ENCODE peak calls at places on chromosomes 11 and 22, in four cellular contexts. X is IMR-90, I is thyroid gland, V is suprapubic skin. K is an unnamed sample. For H3K9me3, the result is how much of the 10 kb centered on the place peaks cover.

GRCh38 chr11:122601131-122602125 is 54.1 kb upstream of the UBASH3B start:
- DNase-seq in X (peak), I (no peak), V (no peak), K (no peak)

GRCh38 chr11:63761870-63762661 is 6.5 kb downstream of the ZFTA start:
- DNase-seq in X (no peak), I (no peak), V (no peak), K (no peak)

GRCh38 chr11:75654314-75654713 is 14.5 kb downstream of the MAP6 start:
- DNase-seq in X (peak), I (no peak), V (no peak), K (no peak)

GRCh38 chr11:17599460-17599925 is 52.4 kb downstream of the OTOG start:
- DNase-seq in X (no peak), I (no peak), V (no peak), K (no peak)

GRCh38 chr11:127640822-127641485 is 640.4 kb upstream of the KIRREL3 start:
- DNase-seq in X (peak), I (no peak), V (no peak), K (no peak)

GRCh38 chr11:134047586-134047999 is 21.3 kb upstream of the JAM3 start:
- DNase-seq in X (peak), I (no peak), V (peak), K (peak)

GRCh38 chr11:612201-612960 is 3.4 kb downstream of the IRF7 start:
- DNase-seq in X (peak), I (no peak), V (no peak), K (no peak)

GRCh38 chr11:46979358-46979757 is 42.8 kb downstream of the CSTPP1 start:
- DNase-seq in X (no peak), I (no peak), V (no peak), K (no peak)

GRCh38 chr11:74639533-74639932 is 47.2 kb downstream of the POLD3 start:
- DNase-seq in X (no peak), I (no peak), V (no peak), K (peak)

GRCh38 chr11:115720537-115721308 is 216.5 kb upstream of the CADM1 start:
- DNase-seq in X (no peak), I (no peak), V (no peak), K (peak)

GRCh38 chr11:118156531-118157185 is 4.0 kb upstream of the SCN4B start:
- DNase-seq in X (no peak), I (no peak), V (no peak), K (peak)

GRCh38 chr11:86800076-86800955 is at the start of gene PRSS23:
- DNase-seq in X (peak), I (peak), V (no peak), K (peak)

GRCh38 chr11:10920205-10920604 is 62.4 kb upstream of the ZBED5 start:
- DNase-seq in X (peak), I (no peak), V (no peak), K (no peak)

GRCh38 chr22:38612217-38613006 is 42.4 kb upstream of the DMC1 start:
- DNase-seq in X (no peak), I (peak), V (no peak), K (no peak)

GRCh38 chr11:44305643-44306468 is 4.1 kb downstream of the ALX4 start:
- DNase-seq in X (no peak), I (peak), V (no peak), K (peak)

GRCh38 chr11:16883179-16883578 is 131.0 kb downstream of the PLEKHA7 start:
- DNase-seq in X (no peak), I (peak), V (no peak), K (peak)

GRCh38 chr22:47695176-47695575 is 932.7 kb downstream of the TBC1D22A start:
- DNase-seq in X (no peak), I (no peak), V (peak), K (no peak)

GRCh38 chr11:121723261-121723741 is 270.5 kb upstream of the SORL1-AS1 start:
- DNase-seq in X (no peak), I (no peak), V (no peak), K (peak)

GRCh38 chr11:112320668-112321067 is 60.0 kb upstream of the PLET1 start:
- DNase-seq in X (peak), I (peak), V (no peak), K (peak)

GRCh38 chr11:63622318-63622717 is 8.1 kb upstream of the PLAAT3 start:
- DNase-seq in X (no peak), I (peak), V (no peak), K (peak)

GRCh38 chr11:29208117-29208516 is 808.7 kb downstream of the KCNA4 start:
- DNase-seq in X (peak), I (no peak), V (no peak), K (no peak)

GRCh38 chr11:133738624-133739023 is 106.7 kb downstream of the SPATA19 start:
- DNase-seq in X (no peak), I (no peak), V (no peak), K (no peak)

GRCh38 chr11:129767827-129768226 is 47.8 kb upstream of the TMEM45B start:
- DNase-seq in X (no peak), I (no peak), V (no peak), K (no peak)

GRCh38 chr11:3972431-3972830 is 117.0 kb downstream of the STIM1 start:
- DNase-seq in X (no peak), I (no peak), V (no peak), K (no peak)

GRCh38 chr22:45469573-45470383 is 32.9 kb upstream of the FBLN1 start:
- DNase-seq in X (no peak), I (peak), V (no peak), K (no peak)

GRCh38 chr11:99383628-99384300 is 363.0 kb downstream of the CNTN5 start:
- DNase-seq in X (no peak), I (no peak), V (no peak), K (no peak)

GRCh38 chr11:82191690-82192089 is 542.0 kb downstream of the FAM181B start:
- DNase-seq in X (no peak), I (no peak), V (no peak), K (no peak)

GRCh38 chr11:73439002-73439843 is 63.0 kb downstream of the RELT start:
- DNase-seq in X (peak), I (no peak), V (no peak), K (no peak)

DNA sequence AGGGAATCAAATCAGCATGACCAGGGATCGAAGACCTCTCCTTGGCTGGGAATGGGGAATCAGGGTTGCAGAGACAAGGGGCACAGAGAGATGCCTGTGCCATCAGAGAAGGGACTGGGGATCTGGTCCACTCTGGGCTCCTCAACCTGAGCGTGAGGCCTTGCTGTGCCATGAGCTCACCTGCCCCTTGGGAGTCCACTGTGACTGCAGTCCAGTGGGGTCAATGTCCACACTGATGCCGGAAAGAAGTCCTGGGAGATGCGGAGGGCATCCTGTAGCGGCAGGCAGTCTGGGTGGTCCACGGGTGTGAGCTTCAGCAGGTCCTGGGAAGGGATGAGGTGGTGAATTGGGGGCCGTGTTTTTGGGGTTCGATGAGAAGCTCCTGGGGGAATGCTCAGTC is 7.3 kb upstream of the RGL4 start:
- DNase-seq in X (no peak), I (no peak), V (no peak), K (no peak)
- H3K9me3 ChIP-seq in X (under half), I (under half), V (under half), K (under half)

DNA sequence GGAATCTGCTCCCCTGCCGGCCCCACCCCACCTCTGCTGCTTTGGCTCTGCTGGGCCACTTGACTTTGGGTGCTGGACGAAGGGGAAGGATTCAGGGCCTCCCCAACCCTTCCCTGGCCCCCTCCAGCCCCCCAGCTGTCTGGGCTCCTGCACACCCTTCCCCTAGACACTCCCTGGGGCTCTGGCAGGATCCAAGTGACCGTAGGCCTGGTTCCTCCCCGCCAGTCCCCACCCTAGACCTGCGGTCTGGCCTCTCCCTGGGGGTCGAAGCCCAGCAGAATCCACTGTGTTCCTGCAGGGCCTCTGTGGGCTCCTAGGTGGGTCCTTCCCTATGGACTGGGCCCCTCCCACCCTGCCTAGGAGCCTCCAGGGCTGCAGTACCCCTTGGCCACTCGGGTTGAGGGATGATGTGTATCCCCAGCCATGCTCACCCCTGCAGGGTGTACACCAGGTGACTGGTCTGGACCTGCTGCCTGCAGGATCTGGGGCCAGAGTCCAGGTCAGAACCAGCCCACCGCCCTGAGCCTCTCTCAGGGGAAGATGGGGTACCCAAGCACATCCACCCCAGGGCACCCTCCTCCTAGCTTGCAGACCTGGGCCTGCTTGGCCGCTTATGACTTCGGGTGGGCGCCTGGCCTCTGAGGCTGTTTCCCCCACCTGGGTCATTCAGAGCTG is 5.6 kb downstream of the PIM3 start:
- DNase-seq in X (no peak), I (no peak), V (peak), K (peak)
- TF ChIP-seq POLR2A in X (peak), I (no peak), V (no peak), K (no peak)

GRCh38 chr11:61749607-61750217 is 2.7 kb upstream of the MYRF start:
- DNase-seq in X (no peak), I (no peak), V (no peak), K (no peak)
- H3K9me3 ChIP-seq in X (under half), I (under half), V (under half), K (under half)

GRCh38 chr11:9264381-9265210 is 554 bp downstream of the DENND5A start:
- DNase-seq in X (peak), I (peak), V (peak), K (peak)

GRCh38 chr11:9266926-9267325 is 1.8 kb upstream of the DENND5A start:
- DNase-seq in X (no peak), I (no peak), V (no peak), K (no peak)

GRCh38 chr11:9266132-9266736 is 1.1 kb upstream of the DENND5A start:
- DNase-seq in X (no peak), I (no peak), V (no peak), K (peak)

GRCh38 chr11:9263840-9264380 is 1.2 kb downstream of the DENND5A start:
- DNase-seq in X (peak), I (no peak), V (no peak), K (no peak)

DNA sequence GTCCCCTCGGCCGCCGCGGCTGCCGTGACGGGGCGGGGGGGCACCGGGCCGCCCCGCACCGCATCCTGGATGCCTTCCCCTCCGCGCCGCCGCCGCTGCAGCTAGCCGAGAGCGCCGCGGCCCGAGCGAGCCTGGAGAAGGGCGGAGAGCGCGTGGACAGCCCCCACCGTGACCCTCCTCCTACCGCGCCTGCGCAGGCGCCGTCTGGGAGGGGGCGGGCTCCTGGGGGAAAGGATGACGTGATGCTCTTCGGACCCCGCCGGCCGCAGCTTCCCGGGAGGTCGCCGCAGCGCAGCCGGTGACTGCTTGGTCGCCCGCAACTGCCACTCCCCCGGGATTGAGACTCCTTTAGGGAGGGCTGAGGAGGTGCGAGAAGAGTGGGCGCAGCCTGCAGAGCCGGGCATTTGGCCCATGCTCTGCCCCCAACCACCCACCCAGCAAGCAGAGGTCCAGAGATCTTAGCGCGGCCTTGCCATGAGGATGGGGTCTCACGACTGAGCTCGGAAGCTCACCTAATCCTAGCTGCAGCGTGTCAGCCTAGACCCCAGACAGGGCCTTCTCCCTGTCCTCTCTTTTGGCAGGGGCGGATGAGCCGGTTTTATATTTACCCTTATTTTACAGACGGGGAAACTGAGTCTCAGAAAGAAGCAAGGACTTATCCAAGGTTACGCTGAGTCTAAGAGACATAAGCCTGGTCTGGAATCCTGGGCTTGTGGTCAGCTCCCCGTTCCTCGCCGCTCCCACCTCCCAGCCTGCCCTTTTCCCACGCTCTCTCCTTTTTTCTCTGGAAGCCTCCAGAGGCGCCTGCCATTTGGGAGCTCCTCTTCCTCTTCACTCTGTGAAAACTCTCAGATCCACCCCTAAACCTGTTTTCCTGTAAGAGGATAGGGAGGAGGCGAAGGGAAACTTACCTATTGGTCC is at the start of gene DENND5A:
- DNase-seq in X (peak), I (peak), V (peak), K (peak)
- TF ChIP-seq POLR2A in X (peak), I (peak), V (no peak), K (peak)

GRCh38 chr11:70494559-70495350 is 96.4 kb downstream of the CTTN start:
- DNase-seq in X (no peak), I (no peak), V (no peak), K (no peak)

GRCh38 chr11:70495351-70496310 is 97.3 kb downstream of the CTTN start:
- DNase-seq in X (no peak), I (no peak), V (no peak), K (no peak)

GRCh38 chr11:70493089-70493474 is 94.8 kb downstream of the CTTN start:
- DNase-seq in X (no peak), I (no peak), V (no peak), K (no peak)

GRCh38 chr11:70491696-70492472 is 93.6 kb downstream of the CTTN start:
- DNase-seq in X (no peak), I (no peak), V (no peak), K (no peak)

DNA sequence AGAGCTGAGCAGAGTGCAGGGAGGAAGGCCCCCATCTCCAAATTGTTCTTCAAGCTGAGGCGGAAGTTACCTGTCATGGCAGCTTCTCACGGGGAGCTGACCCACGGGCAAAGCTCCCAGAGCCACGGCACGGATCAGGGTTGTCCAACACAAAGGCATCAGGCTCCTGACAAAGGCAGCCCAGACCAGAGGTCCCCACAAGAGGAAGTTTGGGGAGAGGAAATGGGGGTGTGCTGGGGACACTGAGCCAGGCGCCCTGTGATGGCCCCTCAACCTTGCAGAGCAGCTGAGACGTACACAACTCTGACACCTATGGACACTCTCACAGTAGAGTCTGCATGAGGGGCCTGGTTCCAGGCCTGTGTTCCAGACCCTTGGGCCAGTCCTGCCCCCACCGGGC is 95.6 kb downstream of the CTTN start:
- DNase-seq in X (no peak), I (no peak), V (no peak), K (no peak)
- H3K9me3 ChIP-seq in X (under half), I (under half), V (under half), K (under half)

GRCh38 chr11:66626926-66627325 is 10.5 kb downstream of the RBM14 start:
- DNase-seq in X (no peak), I (no peak), V (no peak), K (no peak)

GRCh38 chr11:66625752-66626149 is 9.3 kb downstream of the RBM14 start:
- DNase-seq in X (no peak), I (no peak), V (no peak), K (no peak)

GRCh38 chr11:66625041-66625751 is 8.8 kb downstream of the RBM14 start:
- DNase-seq in X (no peak), I (no peak), V (no peak), K (no peak)

GRCh38 chr11:66626382-66626781 is 10.0 kb downstream of the RBM14 start:
- DNase-seq in X (no peak), I (no peak), V (no peak), K (no peak)

DNA sequence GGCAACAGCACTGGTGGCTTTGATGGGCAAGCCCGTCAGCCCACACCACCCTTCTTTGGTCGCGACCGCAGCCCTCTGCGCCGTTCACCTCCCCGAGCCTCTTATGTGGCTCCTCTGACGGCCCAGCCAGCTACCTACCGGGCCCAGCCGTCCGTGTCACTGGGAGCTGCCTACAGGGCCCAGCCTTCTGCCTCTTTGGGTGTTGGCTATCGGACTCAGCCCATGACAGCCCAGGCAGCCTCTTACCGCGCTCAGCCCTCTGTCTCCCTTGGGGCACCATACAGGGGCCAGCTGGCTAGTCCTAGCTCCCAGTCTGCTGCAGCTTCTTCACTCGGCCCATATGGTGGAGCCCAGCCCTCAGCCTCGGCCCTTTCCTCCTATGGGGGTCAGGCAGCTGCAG is 8.0 kb downstream of the RBM14 start:
- DNase-seq in X (no peak), I (no peak), V (no peak), K (no peak)
- TF ChIP-seq POLR2A in X (no peak), I (no peak), V (no peak), K (no peak)

GRCh38 chr11:55054723-55055122 is 207.2 kb upstream of the TRIM48 start:
- DNase-seq in X (no peak), I (no peak), V (no peak), K (no peak)
- H3K9me3 ChIP-seq in X (under half), I (under half), V (half or more), K (under half)

GRCh38 chr11:45743556-45744468 is 61.1 kb upstream of the SLC35C1 start:
- DNase-seq in X (no peak), I (no peak), V (no peak), K (no peak)

GRCh38 chr11:45737056-45737455 is 67.9 kb upstream of the SLC35C1 start:
- DNase-seq in X (no peak), I (no peak), V (no peak), K (no peak)

GRCh38 chr11:45739866-45740265 is 65.1 kb upstream of the SLC35C1 start:
- DNase-seq in X (no peak), I (no peak), V (no peak), K (no peak)

GRCh38 chr11:45741582-45741981 is 63.4 kb upstream of the SLC35C1 start:
- DNase-seq in X (no peak), I (no peak), V (no peak), K (no peak)

DNA sequence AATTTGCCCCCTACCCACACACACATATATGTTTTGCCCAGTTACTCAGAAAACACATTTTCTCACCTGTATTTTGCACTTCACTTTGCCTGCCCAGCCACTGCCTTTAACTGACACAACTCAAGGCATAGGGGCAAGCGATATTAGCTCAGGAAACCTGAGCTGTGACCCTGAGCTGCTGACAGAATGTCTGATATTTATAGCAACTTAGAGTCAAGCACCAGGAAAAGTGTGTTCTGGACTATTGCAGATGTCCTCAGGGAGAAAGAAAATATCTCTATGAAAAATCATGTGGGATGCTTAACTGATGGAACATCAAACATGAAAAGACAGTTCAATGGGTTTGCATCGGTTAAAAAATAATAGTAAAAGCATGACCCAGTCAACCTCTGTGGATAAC is 63.9 kb upstream of the SLC35C1 start:
- DNase-seq in X (no peak), I (no peak), V (no peak), K (no peak)
- TF ChIP-seq POLR2A in X (no peak), I (no peak), V (no peak), K (no peak)

GRCh38 chr22:49404576-49405199 is 423.0 kb downstream of the BRD1 start:
- DNase-seq in X (no peak), I (no peak), V (no peak), K (no peak)
- H3K9me3 ChIP-seq in X (under half), I (under half), V (under half), K (under half)

DNA sequence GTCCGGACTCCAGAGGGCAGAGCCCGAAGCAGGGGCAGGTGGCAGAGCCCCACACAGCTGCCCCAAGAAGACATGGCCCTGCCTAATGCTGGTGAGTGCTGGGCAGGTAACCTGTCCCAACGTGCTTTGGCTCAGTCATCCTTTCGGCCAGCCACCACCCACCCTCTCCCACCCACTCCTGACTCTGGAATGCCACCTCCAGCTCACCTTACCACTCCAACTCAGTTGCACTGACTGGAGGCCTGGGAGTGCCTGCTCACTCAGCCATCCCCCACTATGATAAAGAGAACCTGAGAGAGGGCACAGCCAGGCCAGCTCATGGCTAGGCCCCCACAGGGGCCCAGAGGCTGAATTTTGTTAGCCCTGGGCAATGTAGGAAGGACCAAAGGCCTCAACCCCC is 53.8 kb upstream of the MPEG1 start:
- DNase-seq in X (no peak), I (peak), V (no peak), K (no peak)
- TF ChIP-seq POLR2A in X (no peak), I (no peak), V (no peak), K (no peak)